ENCODE peak calls at places on chromosomes 13 and 19, in seven cellular contexts. One of them, this sample, is unnamed.

GRCh38 chr13:45297456-45298205 is 43.4 kb downstream of the TPT1 start:
- DNase-seq in lower leg skin: no peak
- DNase-seq in CD4-positive, alpha-beta T cell: no peak
- DNase-seq in HL-60: no peak
- DNase-seq in A549: no peak
- DNase-seq in tibial nerve: no peak
- DNase-seq in progenitor cell of endocrine pancreas: no peak
- DNase-seq in this sample: no peak

GRCh38 chr13:78133511-78133910 is 214.9 kb upstream of the EDNRB start:
- DNase-seq in lower leg skin: no peak
- DNase-seq in CD4-positive, alpha-beta T cell: no peak
- DNase-seq in HL-60: no peak
- DNase-seq in A549: no peak
- DNase-seq in tibial nerve: no peak
- DNase-seq in progenitor cell of endocrine pancreas: no peak
- DNase-seq in this sample: no peak

GRCh38 chr13:73544175-73544574 is 485.4 kb downstream of the KLF5 start:
- DNase-seq in lower leg skin: no peak
- DNase-seq in CD4-positive, alpha-beta T cell: no peak
- DNase-seq in HL-60: no peak
- DNase-seq in A549: peak
- DNase-seq in tibial nerve: no peak
- DNase-seq in progenitor cell of endocrine pancreas: no peak
- DNase-seq in this sample: no peak

GRCh38 chr19:1038995-1039645 is 787 bp upstream of the ABCA7 start:
- DNase-seq in lower leg skin: no peak
- DNase-seq in CD4-positive, alpha-beta T cell: no peak
- DNase-seq in HL-60: no peak
- DNase-seq in A549: no peak
- DNase-seq in tibial nerve: no peak
- DNase-seq in progenitor cell of endocrine pancreas: no peak
- DNase-seq in this sample: no peak

GRCh38 chr13:96900992-96901391 is 93.3 kb downstream of the OXGR1 start:
- DNase-seq in lower leg skin: no peak
- DNase-seq in CD4-positive, alpha-beta T cell: no peak
- DNase-seq in HL-60: no peak
- DNase-seq in A549: no peak
- DNase-seq in tibial nerve: no peak
- DNase-seq in progenitor cell of endocrine pancreas: no peak
- DNase-seq in this sample: no peak

GRCh38 chr19:28436320-28436719 is 776.6 kb downstream of the UQCRFS1 start:
- DNase-seq in lower leg skin: no peak
- DNase-seq in CD4-positive, alpha-beta T cell: no peak
- DNase-seq in HL-60: no peak
- DNase-seq in A549: no peak
- DNase-seq in tibial nerve: no peak
- DNase-seq in progenitor cell of endocrine pancreas: no peak
- DNase-seq in this sample: no peak

GRCh38 chr13:101626925-101627555 is 174.6 kb downstream of the ITGBL1 start:
- DNase-seq in lower leg skin: no peak
- DNase-seq in CD4-positive, alpha-beta T cell: no peak
- DNase-seq in HL-60: no peak
- DNase-seq in A549: no peak
- DNase-seq in tibial nerve: no peak
- DNase-seq in progenitor cell of endocrine pancreas: no peak
- DNase-seq in this sample: no peak

GRCh38 chr19:38209152-38209551 is 14.9 kb downstream of the DPF1 start:
- DNase-seq in lower leg skin: no peak
- DNase-seq in CD4-positive, alpha-beta T cell: no peak
- DNase-seq in HL-60: no peak
- DNase-seq in A549: no peak
- DNase-seq in tibial nerve: no peak
- DNase-seq in progenitor cell of endocrine pancreas: no peak
- DNase-seq in this sample: no peak

GRCh38 chr13:42633495-42633894 is 59.5 kb downstream of the TNFSF11 start:
- DNase-seq in lower leg skin: no peak
- DNase-seq in CD4-positive, alpha-beta T cell: no peak
- DNase-seq in HL-60: no peak
- DNase-seq in A549: no peak
- DNase-seq in tibial nerve: no peak
- DNase-seq in progenitor cell of endocrine pancreas: no peak
- DNase-seq in this sample: no peak

GRCh38 chr13:76829572-76830327 is 56.5 kb downstream of the KCTD12 start:
- DNase-seq in lower leg skin: no peak
- DNase-seq in CD4-positive, alpha-beta T cell: no peak
- DNase-seq in HL-60: no peak
- DNase-seq in A549: no peak
- DNase-seq in tibial nerve: no peak
- DNase-seq in progenitor cell of endocrine pancreas: no peak
- DNase-seq in this sample: no peak

GRCh38 chr13:94416454-94417080 is 62.9 kb downstream of the DCT start:
- DNase-seq in lower leg skin: no peak
- DNase-seq in CD4-positive, alpha-beta T cell: no peak
- DNase-seq in HL-60: peak
- DNase-seq in A549: peak
- DNase-seq in tibial nerve: no peak
- DNase-seq in progenitor cell of endocrine pancreas: peak
- DNase-seq in this sample: no peak

GRCh38 chr13:81247711-81248110 is 906.8 kb upstream of the SPRY2 start:
- DNase-seq in lower leg skin: no peak
- DNase-seq in CD4-positive, alpha-beta T cell: no peak
- DNase-seq in HL-60: no peak
- DNase-seq in A549: no peak
- DNase-seq in tibial nerve: no peak
- DNase-seq in progenitor cell of endocrine pancreas: no peak
- DNase-seq in this sample: no peak

GRCh38 chr19:22523940-22524339 is 101.8 kb upstream of the ZNF98 start:
- DNase-seq in lower leg skin: no peak
- DNase-seq in CD4-positive, alpha-beta T cell: no peak
- DNase-seq in HL-60: no peak
- DNase-seq in A549: no peak
- DNase-seq in tibial nerve: no peak
- DNase-seq in progenitor cell of endocrine pancreas: no peak
- DNase-seq in this sample: no peak

GRCh38 chr19:41845051-41845590 is 279 bp downstream of the DMRTC2 start:
- DNase-seq in lower leg skin: no peak
- DNase-seq in CD4-positive, alpha-beta T cell: no peak
- DNase-seq in HL-60: no peak
- DNase-seq in A549: no peak
- DNase-seq in tibial nerve: no peak
- DNase-seq in progenitor cell of endocrine pancreas: no peak
- DNase-seq in this sample: no peak

GRCh38 chr13:104114111-104114510 is 1047.9 kb upstream of the SLC10A2 start:
- DNase-seq in lower leg skin: no peak
- DNase-seq in CD4-positive, alpha-beta T cell: no peak
- DNase-seq in HL-60: peak
- DNase-seq in A549: no peak
- DNase-seq in tibial nerve: no peak
- DNase-seq in progenitor cell of endocrine pancreas: no peak
- DNase-seq in this sample: no peak

GRCh38 chr19:33507021-33507956 is 14.3 kb downstream of the PEPD start:
- DNase-seq in lower leg skin: no peak
- DNase-seq in CD4-positive, alpha-beta T cell: no peak
- DNase-seq in HL-60: no peak
- DNase-seq in A549: no peak
- DNase-seq in tibial nerve: no peak
- DNase-seq in progenitor cell of endocrine pancreas: no peak
- DNase-seq in this sample: no peak

GRCh38 chr19:29325241-29325975 is 112.5 kb upstream of the UQCRFS1 start:
- DNase-seq in lower leg skin: no peak
- DNase-seq in CD4-positive, alpha-beta T cell: no peak
- DNase-seq in HL-60: no peak
- DNase-seq in A549: no peak
- DNase-seq in tibial nerve: no peak
- DNase-seq in progenitor cell of endocrine pancreas: no peak
- DNase-seq in this sample: no peak

GRCh38 chr19:2333027-2333806 is 4.7 kb downstream of the SPPL2B start:
- DNase-seq in lower leg skin: no peak
- DNase-seq in CD4-positive, alpha-beta T cell: no peak
- DNase-seq in HL-60: no peak
- DNase-seq in A549: no peak
- DNase-seq in tibial nerve: no peak
- DNase-seq in progenitor cell of endocrine pancreas: no peak
- DNase-seq in this sample: no peak

GRCh38 chr13:21287331-21287907 is 111.0 kb downstream of the MRPL57 start:
- DNase-seq in lower leg skin: no peak
- DNase-seq in CD4-positive, alpha-beta T cell: no peak
- DNase-seq in HL-60: no peak
- DNase-seq in A549: no peak
- DNase-seq in tibial nerve: no peak
- DNase-seq in progenitor cell of endocrine pancreas: no peak
- DNase-seq in this sample: no peak

GRCh38 chr19:18322318-18322758 is 538 bp downstream of the LSM4 start:
- DNase-seq in lower leg skin: no peak
- DNase-seq in CD4-positive, alpha-beta T cell: no peak
- DNase-seq in HL-60: peak
- DNase-seq in A549: peak
- DNase-seq in tibial nerve: no peak
- DNase-seq in progenitor cell of endocrine pancreas: no peak
- DNase-seq in this sample: no peak

GRCh38 chr13:102847272-102848234 is 1.7 kb downstream of the ERCC5 start:
- DNase-seq in lower leg skin: no peak
- DNase-seq in CD4-positive, alpha-beta T cell: no peak
- DNase-seq in HL-60: no peak
- DNase-seq in A549: peak
- DNase-seq in tibial nerve: no peak
- DNase-seq in progenitor cell of endocrine pancreas: no peak
- DNase-seq in this sample: no peak

GRCh38 chr13:90238433-90238832 is 1109.1 kb upstream of the MIR17HG start:
- DNase-seq in lower leg skin: no peak
- DNase-seq in CD4-positive, alpha-beta T cell: no peak
- DNase-seq in HL-60: no peak
- DNase-seq in A549: no peak
- DNase-seq in tibial nerve: no peak
- DNase-seq in progenitor cell of endocrine pancreas: no peak
- DNase-seq in this sample: no peak

GRCh38 chr13:43800828-43801227 is 14.1 kb upstream of the ENOX1 start:
- DNase-seq in lower leg skin: no peak
- DNase-seq in CD4-positive, alpha-beta T cell: no peak
- DNase-seq in HL-60: no peak
- DNase-seq in A549: no peak
- DNase-seq in tibial nerve: no peak
- DNase-seq in progenitor cell of endocrine pancreas: no peak
- DNase-seq in this sample: no peak

GRCh38 chr19:662207-662961 is 630 bp downstream of the RNF126 start:
- DNase-seq in lower leg skin: no peak
- DNase-seq in CD4-positive, alpha-beta T cell: peak
- DNase-seq in HL-60: peak
- DNase-seq in A549: peak
- DNase-seq in tibial nerve: no peak
- DNase-seq in progenitor cell of endocrine pancreas: no peak
- DNase-seq in this sample: no peak

GRCh38 chr13:92716749-92717148 is 509.9 kb upstream of the GPC6 start:
- DNase-seq in lower leg skin: no peak
- DNase-seq in CD4-positive, alpha-beta T cell: no peak
- DNase-seq in HL-60: no peak
- DNase-seq in A549: no peak
- DNase-seq in tibial nerve: no peak
- DNase-seq in progenitor cell of endocrine pancreas: no peak
- DNase-seq in this sample: no peak
- TF ChIP-seq CTCF in lower leg skin: no peak
- TF ChIP-seq CTCF in CD4-positive, alpha-beta T cell: no peak
- TF ChIP-seq CTCF in HL-60: no peak
- TF ChIP-seq CTCF in A549: no peak
- TF ChIP-seq CTCF in tibial nerve: no peak
- TF ChIP-seq CTCF in progenitor cell of endocrine pancreas: no peak
- TF ChIP-seq CTCF in this sample: no peak

DNA sequence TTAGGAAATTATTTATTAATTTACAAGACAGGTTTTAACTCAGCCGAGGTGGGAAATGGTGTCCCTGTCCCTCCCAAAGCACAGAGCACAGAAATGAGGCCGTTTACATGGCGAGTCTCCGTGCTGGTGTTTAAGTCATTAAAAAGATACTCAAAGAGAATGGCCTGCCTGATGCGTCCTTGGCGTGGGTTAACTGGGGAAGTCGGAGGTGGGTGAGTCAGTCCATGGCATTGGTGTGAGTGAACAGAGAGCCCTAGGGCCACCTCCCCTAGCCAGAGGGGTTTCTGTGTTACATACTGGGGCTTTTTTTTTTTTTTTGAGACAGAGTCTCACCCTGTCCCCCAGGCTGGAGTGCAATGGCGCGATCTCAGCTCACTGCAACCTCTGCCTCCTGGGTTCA is 3.9 kb downstream of the FEM1A start:
- DNase-seq in lower leg skin: no peak
- DNase-seq in CD4-positive, alpha-beta T cell: no peak
- DNase-seq in HL-60: no peak
- DNase-seq in A549: no peak
- DNase-seq in tibial nerve: no peak
- DNase-seq in progenitor cell of endocrine pancreas: no peak
- DNase-seq in this sample: no peak
- TF ChIP-seq CTCF in lower leg skin: no peak
- TF ChIP-seq CTCF in CD4-positive, alpha-beta T cell: no peak
- TF ChIP-seq CTCF in HL-60: no peak
- TF ChIP-seq CTCF in A549: no peak
- TF ChIP-seq CTCF in tibial nerve: no peak
- TF ChIP-seq CTCF in progenitor cell of endocrine pancreas: no peak
- TF ChIP-seq CTCF in this sample: no peak

GRCh38 chr19:12095111-12095790 is 30.7 kb downstream of the ZNF844 start:
- DNase-seq in lower leg skin: no peak
- DNase-seq in CD4-positive, alpha-beta T cell: no peak
- DNase-seq in HL-60: peak
- DNase-seq in A549: no peak
- DNase-seq in tibial nerve: no peak
- DNase-seq in progenitor cell of endocrine pancreas: no peak
- DNase-seq in this sample: no peak

GRCh38 chr19:12093777-12094176 is 29.2 kb downstream of the ZNF844 start:
- DNase-seq in lower leg skin: no peak
- DNase-seq in CD4-positive, alpha-beta T cell: no peak
- DNase-seq in HL-60: no peak
- DNase-seq in A549: no peak
- DNase-seq in tibial nerve: no peak
- DNase-seq in progenitor cell of endocrine pancreas: no peak
- DNase-seq in this sample: no peak

GRCh38 chr19:12092065-12092867 is 27.7 kb downstream of the ZNF844 start:
- DNase-seq in lower leg skin: peak
- DNase-seq in CD4-positive, alpha-beta T cell: peak
- DNase-seq in HL-60: peak
- DNase-seq in A549: no peak
- DNase-seq in tibial nerve: peak
- DNase-seq in progenitor cell of endocrine pancreas: peak
- DNase-seq in this sample: peak

DNA sequence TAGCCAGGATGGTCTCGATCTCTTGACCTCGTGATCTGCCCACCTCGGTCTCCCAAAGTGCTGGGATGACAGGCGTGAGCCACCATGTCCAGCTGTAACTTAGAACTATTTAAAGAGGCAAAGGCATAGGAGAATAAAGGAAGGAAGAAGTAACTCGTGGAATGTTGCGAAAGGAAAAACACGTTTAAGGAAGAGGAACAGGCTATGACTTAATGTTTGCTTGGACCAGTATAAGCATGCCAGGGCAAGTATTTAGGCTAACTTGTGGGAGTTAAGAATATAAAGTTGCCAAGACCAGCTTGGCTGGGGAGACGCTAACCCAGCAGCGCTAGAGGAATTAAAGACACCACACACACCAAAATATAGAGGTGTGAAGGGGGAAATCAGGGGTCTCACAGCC is 33.5 kb downstream of the ZNF844 start:
- DNase-seq in lower leg skin: peak
- DNase-seq in CD4-positive, alpha-beta T cell: no peak
- DNase-seq in HL-60: peak
- DNase-seq in A549: no peak
- DNase-seq in tibial nerve: no peak
- DNase-seq in progenitor cell of endocrine pancreas: no peak
- DNase-seq in this sample: no peak
- TF ChIP-seq CTCF in lower leg skin: no peak
- TF ChIP-seq CTCF in CD4-positive, alpha-beta T cell: no peak
- TF ChIP-seq CTCF in HL-60: no peak
- TF ChIP-seq CTCF in A549: no peak
- TF ChIP-seq CTCF in tibial nerve: no peak
- TF ChIP-seq CTCF in progenitor cell of endocrine pancreas: no peak
- TF ChIP-seq CTCF in this sample: no peak

GRCh38 chr13:99577934-99578917 is 77.0 kb downstream of the TM9SF2 start:
- DNase-seq in lower leg skin: no peak
- DNase-seq in CD4-positive, alpha-beta T cell: no peak
- DNase-seq in HL-60: peak
- DNase-seq in A549: peak
- DNase-seq in tibial nerve: no peak
- DNase-seq in progenitor cell of endocrine pancreas: no peak
- DNase-seq in this sample: no peak
- TF ChIP-seq CTCF in lower leg skin: no peak
- TF ChIP-seq CTCF in CD4-positive, alpha-beta T cell: no peak
- TF ChIP-seq CTCF in HL-60: no peak
- TF ChIP-seq CTCF in A549: no peak
- TF ChIP-seq CTCF in tibial nerve: no peak
- TF ChIP-seq CTCF in progenitor cell of endocrine pancreas: no peak
- TF ChIP-seq CTCF in this sample: no peak